ENCODE peak calls at places on chromosomes 5 and 9, in seven cellular contexts. One of them, this sample, is unnamed.

GRCh38 chr5:4879693-4880303 is 260.3 kb upstream of the ADAMTS16 start:
- DNase-seq in ovary: peak; percentile 85
- DNase-seq in heart right ventricle: peak; percentile 69
- DNase-seq in tibial nerve: peak; percentile 79
- DNase-seq in CD8-positive, alpha-beta T cell: no peak
- DNase-seq in K562: peak; percentile 75
- DNase-seq in cardiac muscle cell: peak; percentile 72
- DNase-seq in this sample: peak; percentile 79

GRCh38 chr9:133558191-133559126 is 24.0 kb downstream of the ADAMTSL2 start:
- DNase-seq in K562: peak; percentile 75
- DNase-seq in tibial nerve: no peak
- DNase-seq in ovary: no peak
- DNase-seq in CD8-positive, alpha-beta T cell: no peak
- DNase-seq in heart right ventricle: peak; percentile 59
- DNase-seq in cardiac muscle cell: peak; percentile 85
- DNase-seq in this sample: peak; percentile 88

GRCh38 chr9:115359011-115359780 is 241.2 kb upstream of the TNC start:
- DNase-seq in tibial nerve: no peak
- DNase-seq in K562: no peak
- DNase-seq in ovary: no peak
- DNase-seq in heart right ventricle: no peak
- DNase-seq in cardiac muscle cell: no peak
- DNase-seq in CD8-positive, alpha-beta T cell: no peak
- DNase-seq in this sample: no peak

GRCh38 chr5:160260881-160261815 is 31.8 kb downstream of the FABP6 start:
- DNase-seq in cardiac muscle cell: peak; percentile 98
- DNase-seq in ovary: peak; percentile 59
- DNase-seq in K562: peak; percentile 97
- DNase-seq in heart right ventricle: no peak
- DNase-seq in tibial nerve: no peak
- DNase-seq in CD8-positive, alpha-beta T cell: no peak
- DNase-seq in this sample: no peak

GRCh38 chr5:131423056-131423455 is 159.2 kb downstream of the CDC42SE2 start:
- DNase-seq in heart right ventricle: no peak
- DNase-seq in CD8-positive, alpha-beta T cell: no peak
- DNase-seq in ovary: no peak
- DNase-seq in cardiac muscle cell: peak; percentile 59
- DNase-seq in tibial nerve: no peak
- DNase-seq in K562: peak; percentile 20
- DNase-seq in this sample: no peak

GRCh38 chr9:95880011-95880690 is 4.7 kb downstream of the ERCC6L2 start:
- DNase-seq in tibial nerve: no peak
- DNase-seq in cardiac muscle cell: peak; percentile 59
- DNase-seq in ovary: no peak
- DNase-seq in K562: no peak
- DNase-seq in CD8-positive, alpha-beta T cell: no peak
- DNase-seq in heart right ventricle: no peak
- DNase-seq in this sample: no peak

GRCh38 chr5:172550996-172551395 is 90.1 kb upstream of the NEURL1B start:
- DNase-seq in heart right ventricle: no peak
- DNase-seq in CD8-positive, alpha-beta T cell: no peak
- DNase-seq in cardiac muscle cell: no peak
- DNase-seq in K562: no peak
- DNase-seq in tibial nerve: no peak
- DNase-seq in ovary: no peak
- DNase-seq in this sample: no peak

GRCh38 chr5:132462856-132463745 is 27.5 kb downstream of the IRF1 start:
- DNase-seq in K562: no peak
- DNase-seq in cardiac muscle cell: no peak
- DNase-seq in heart right ventricle: no peak
- DNase-seq in CD8-positive, alpha-beta T cell: no peak
- DNase-seq in tibial nerve: no peak
- DNase-seq in ovary: no peak
- DNase-seq in this sample: no peak

GRCh38 chr5:140261403-140262171 is 41.3 kb downstream of the PFDN1 start:
- DNase-seq in cardiac muscle cell: peak; percentile 85
- DNase-seq in tibial nerve: peak; percentile 45
- DNase-seq in ovary: peak; percentile 71
- DNase-seq in CD8-positive, alpha-beta T cell: no peak
- DNase-seq in K562: peak; percentile 86
- DNase-seq in heart right ventricle: peak; percentile 52
- DNase-seq in this sample: peak; percentile 92

GRCh38 chr5:1325191-1325741 is 19.6 kb downstream of the CLPTM1L start:
- DNase-seq in ovary: no peak
- DNase-seq in heart right ventricle: no peak
- DNase-seq in CD8-positive, alpha-beta T cell: no peak
- DNase-seq in tibial nerve: no peak
- DNase-seq in K562: no peak
- DNase-seq in cardiac muscle cell: no peak
- DNase-seq in this sample: no peak

GRCh38 chr5:176542135-176542595 is 5.0 kb upstream of the RNF44 start:
- DNase-seq in cardiac muscle cell: no peak
- DNase-seq in tibial nerve: no peak
- DNase-seq in K562: peak; percentile 61
- DNase-seq in CD8-positive, alpha-beta T cell: peak; percentile 65
- DNase-seq in heart right ventricle: peak; percentile 34
- DNase-seq in ovary: peak; percentile 27
- DNase-seq in this sample: no peak

GRCh38 chr5:23260621-23261020 is 246.8 kb upstream of the PRDM9 start:
- DNase-seq in cardiac muscle cell: no peak
- DNase-seq in ovary: no peak
- DNase-seq in CD8-positive, alpha-beta T cell: no peak
- DNase-seq in K562: no peak
- DNase-seq in tibial nerve: no peak
- DNase-seq in heart right ventricle: no peak
- DNase-seq in this sample: no peak

GRCh38 chr5:20601678-20602100 is 613.7 kb upstream of the CDH18 start:
- DNase-seq in heart right ventricle: no peak
- DNase-seq in CD8-positive, alpha-beta T cell: no peak
- DNase-seq in tibial nerve: no peak
- DNase-seq in K562: no peak
- DNase-seq in cardiac muscle cell: peak; percentile 81
- DNase-seq in ovary: no peak
- DNase-seq in this sample: no peak

GRCh38 chr9:36598281-36598680 is 25.6 kb downstream of the MELK start:
- DNase-seq in K562: no peak
- DNase-seq in heart right ventricle: no peak
- DNase-seq in CD8-positive, alpha-beta T cell: no peak
- DNase-seq in cardiac muscle cell: peak; percentile 44
- DNase-seq in tibial nerve: no peak
- DNase-seq in ovary: no peak
- DNase-seq in this sample: no peak

GRCh38 chr9:36603006-36603405 is 30.3 kb downstream of the MELK start:
- DNase-seq in cardiac muscle cell: peak; percentile 40
- DNase-seq in K562: no peak
- DNase-seq in heart right ventricle: no peak
- DNase-seq in tibial nerve: no peak
- DNase-seq in CD8-positive, alpha-beta T cell: no peak
- DNase-seq in ovary: no peak
- DNase-seq in this sample: no peak

GRCh38 chr9:36592801-36593583 is 20.3 kb downstream of the MELK start:
- DNase-seq in CD8-positive, alpha-beta T cell: no peak
- DNase-seq in K562: no peak
- DNase-seq in tibial nerve: no peak
- DNase-seq in heart right ventricle: no peak
- DNase-seq in cardiac muscle cell: no peak
- DNase-seq in ovary: no peak
- DNase-seq in this sample: no peak

GRCh38 chr9:36594228-36594627 is 21.5 kb downstream of the MELK start:
- DNase-seq in tibial nerve: no peak
- DNase-seq in K562: no peak
- DNase-seq in CD8-positive, alpha-beta T cell: no peak
- DNase-seq in heart right ventricle: no peak
- DNase-seq in cardiac muscle cell: no peak
- DNase-seq in ovary: no peak
- DNase-seq in this sample: no peak

DNA sequence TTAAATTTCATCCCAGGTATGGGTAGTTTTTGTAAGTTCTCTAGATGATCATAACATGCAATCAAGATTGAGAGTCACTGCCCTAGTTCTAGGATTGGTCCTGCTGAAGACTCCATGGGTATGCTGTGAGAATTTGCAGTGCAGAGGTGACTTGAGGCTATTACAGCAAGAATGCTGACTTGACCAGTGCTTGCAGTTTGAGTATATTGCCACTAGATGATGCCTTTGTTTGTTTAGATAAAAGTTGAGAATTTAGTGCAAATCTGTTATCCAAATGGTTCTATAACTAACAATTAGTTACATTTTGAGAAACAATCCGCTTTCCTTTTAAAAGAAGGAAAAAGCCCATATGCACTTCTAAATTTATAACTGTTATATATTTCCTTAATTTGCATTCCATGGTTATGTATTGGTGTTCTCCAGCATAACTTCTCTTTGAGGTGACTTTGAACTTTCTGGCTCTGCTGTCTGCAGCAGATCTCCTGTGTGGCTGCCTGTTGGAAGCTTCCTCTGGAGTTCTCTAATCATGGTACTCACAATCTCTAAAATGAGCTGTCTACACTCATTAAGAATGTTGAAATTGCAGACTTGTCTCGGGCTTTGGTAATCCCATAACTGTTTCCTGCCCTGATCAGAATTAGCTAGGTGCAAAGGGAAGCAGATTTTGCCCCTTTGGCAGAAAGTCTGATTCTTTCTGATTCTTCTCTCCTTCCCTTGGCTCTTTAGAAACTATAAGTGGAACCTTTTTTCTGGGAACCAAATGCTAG is 24.9 kb downstream of the MELK start:
- DNase-seq in K562: no peak
- DNase-seq in cardiac muscle cell: peak; percentile 78
- DNase-seq in ovary: no peak
- DNase-seq in tibial nerve: no peak
- DNase-seq in CD8-positive, alpha-beta T cell: no peak
- DNase-seq in heart right ventricle: no peak
- DNase-seq in this sample: no peak
- TF ChIP-seq CTCF in K562: peak; percentile 53
- TF ChIP-seq CTCF in cardiac muscle cell: peak; percentile 81
- TF ChIP-seq CTCF in ovary: peak; percentile 37
- TF ChIP-seq CTCF in tibial nerve: peak; percentile 60
- TF ChIP-seq CTCF in CD8-positive, alpha-beta T cell: peak; percentile 19
- TF ChIP-seq CTCF in heart right ventricle: peak; percentile 48
- TF ChIP-seq CTCF in this sample: peak; percentile 52

DNA sequence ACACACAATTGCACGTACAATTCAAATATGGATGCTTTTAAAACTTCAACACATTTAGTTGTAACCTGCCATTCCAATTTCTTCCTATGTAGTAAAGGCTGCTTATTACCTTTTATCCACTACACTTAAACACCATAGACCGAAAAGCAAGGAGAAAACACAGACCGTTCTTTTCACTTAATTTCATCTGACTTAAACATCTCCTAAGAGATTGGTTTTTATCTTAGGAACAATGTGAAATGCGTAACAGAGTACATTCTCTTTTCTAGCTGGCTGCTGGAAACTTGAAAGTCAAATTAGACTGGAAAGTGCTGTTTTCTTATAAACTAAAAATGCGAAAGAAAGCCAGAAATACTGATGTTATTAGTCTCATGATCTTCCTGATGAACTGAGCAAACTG is 241.8 kb downstream of the MLLT3 start:
- DNase-seq in heart right ventricle: no peak
- DNase-seq in ovary: no peak
- DNase-seq in CD8-positive, alpha-beta T cell: no peak
- DNase-seq in cardiac muscle cell: no peak
- DNase-seq in K562: no peak
- DNase-seq in tibial nerve: no peak
- DNase-seq in this sample: no peak
- H3K4me1 ChIP-seq in heart right ventricle: peaks cover 9% of the 10 kb centered on the region
- H3K4me1 ChIP-seq in ovary: no peaks in the 10 kb centered on the region
- H3K4me1 ChIP-seq in CD8-positive, alpha-beta T cell: peaks cover 12% of the 10 kb centered on the region
- H3K4me1 ChIP-seq in cardiac muscle cell: peaks cover 48% of the 10 kb centered on the region
- H3K4me1 ChIP-seq in K562: no peaks in the 10 kb centered on the region
- H3K4me1 ChIP-seq in tibial nerve: no peaks in the 10 kb centered on the region
- H3K4me1 ChIP-seq in this sample: no peaks in the 10 kb centered on the region

GRCh38 chr9:126144617-126145456 is 181.8 kb upstream of the MVB12B start:
- DNase-seq in heart right ventricle: no peak
- DNase-seq in tibial nerve: no peak
- DNase-seq in ovary: peak; percentile 4
- DNase-seq in CD8-positive, alpha-beta T cell: no peak
- DNase-seq in K562: no peak
- DNase-seq in cardiac muscle cell: no peak
- DNase-seq in this sample: peak; percentile 11

GRCh38 chr9:126147620-126148522 is 178.8 kb upstream of the MVB12B start:
- DNase-seq in ovary: no peak
- DNase-seq in tibial nerve: no peak
- DNase-seq in K562: no peak
- DNase-seq in cardiac muscle cell: no peak
- DNase-seq in heart right ventricle: no peak
- DNase-seq in CD8-positive, alpha-beta T cell: no peak
- DNase-seq in this sample: peak; percentile 47

GRCh38 chr9:126147186-126147585 is 179.4 kb upstream of the MVB12B start:
- DNase-seq in K562: no peak
- DNase-seq in cardiac muscle cell: no peak
- DNase-seq in tibial nerve: no peak
- DNase-seq in CD8-positive, alpha-beta T cell: no peak
- DNase-seq in heart right ventricle: no peak
- DNase-seq in ovary: peak; percentile 1
- DNase-seq in this sample: no peak

GRCh38 chr9:126145887-126146253 is 180.8 kb upstream of the MVB12B start:
- DNase-seq in tibial nerve: no peak
- DNase-seq in cardiac muscle cell: no peak
- DNase-seq in K562: no peak
- DNase-seq in ovary: peak; percentile 1
- DNase-seq in heart right ventricle: no peak
- DNase-seq in CD8-positive, alpha-beta T cell: no peak
- DNase-seq in this sample: peak; percentile 43

DNA sequence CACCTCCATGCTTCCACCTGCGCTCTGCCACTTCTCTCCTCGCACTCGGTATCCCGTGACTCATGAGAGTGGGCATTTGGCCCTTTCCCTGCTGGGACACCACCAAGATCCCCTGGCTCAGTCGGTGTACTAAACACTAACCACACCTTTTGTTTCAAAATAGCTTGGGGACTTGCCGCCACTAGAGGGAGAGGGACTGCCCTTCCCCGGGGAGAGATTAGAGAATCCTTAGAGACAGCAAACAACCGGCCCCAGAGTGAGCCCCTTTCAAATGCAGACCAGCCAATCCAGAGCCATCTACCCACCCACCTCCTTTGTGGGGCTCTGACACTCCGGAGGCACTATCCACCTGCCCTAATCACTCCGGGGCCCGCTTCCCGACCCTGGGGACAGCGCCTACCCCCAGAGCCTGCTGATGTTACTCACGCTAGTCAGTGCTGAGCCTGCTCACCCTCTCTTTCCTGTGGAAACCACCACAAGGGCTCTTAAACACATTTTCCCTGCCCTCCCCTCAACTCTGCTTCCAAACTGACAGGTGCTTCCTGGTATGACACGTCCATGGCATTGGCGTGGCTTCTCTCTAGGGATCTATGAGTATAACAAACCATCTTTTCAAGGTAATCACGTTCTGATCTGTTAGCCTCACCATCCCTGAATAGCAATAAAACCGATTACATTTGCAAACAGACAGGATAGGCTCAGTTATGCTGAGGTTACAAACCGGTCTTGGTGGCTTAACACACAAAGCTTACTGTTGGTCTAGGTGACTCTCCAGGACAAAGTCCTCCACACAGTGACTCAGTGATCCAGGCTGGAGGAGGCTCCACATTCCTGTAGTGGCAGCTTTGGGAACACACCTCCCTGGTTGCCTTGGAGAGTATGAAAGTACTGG is 180.1 kb upstream of the MVB12B start:
- DNase-seq in heart right ventricle: no peak
- DNase-seq in ovary: peak; percentile 2
- DNase-seq in cardiac muscle cell: no peak
- DNase-seq in CD8-positive, alpha-beta T cell: no peak
- DNase-seq in tibial nerve: no peak
- DNase-seq in K562: peak; percentile 47
- DNase-seq in this sample: peak; percentile 26
- H3K4me3 ChIP-seq in heart right ventricle: no peak overlapping the region
- H3K4me3 ChIP-seq in ovary: no peak overlapping the region
- H3K4me3 ChIP-seq in cardiac muscle cell: no peak overlapping the region
- H3K4me3 ChIP-seq in CD8-positive, alpha-beta T cell: no peak overlapping the region
- H3K4me3 ChIP-seq in tibial nerve: no peak overlapping the region
- H3K4me3 ChIP-seq in K562: no peak overlapping the region
- H3K4me3 ChIP-seq in this sample: no peak overlapping the region

GRCh38 chr5:43401827-43402226 is 10.4 kb downstream of the CCL28 start:
- DNase-seq in K562: peak; percentile 69
- DNase-seq in CD8-positive, alpha-beta T cell: no peak
- DNase-seq in tibial nerve: no peak
- DNase-seq in heart right ventricle: no peak
- DNase-seq in ovary: no peak
- DNase-seq in cardiac muscle cell: peak; percentile 23
- DNase-seq in this sample: no peak
- TF ChIP-seq CTCF in K562: peak; percentile 46
- TF ChIP-seq CTCF in CD8-positive, alpha-beta T cell: no peak
- TF ChIP-seq CTCF in tibial nerve: no peak
- TF ChIP-seq CTCF in heart right ventricle: no peak
- TF ChIP-seq CTCF in ovary: no peak
- TF ChIP-seq CTCF in cardiac muscle cell: peak; percentile 52
- TF ChIP-seq CTCF in this sample: no peak

This sample was measured in right atrium auricular region.